ENCODE peak calls at places on chromosomes 3 and 15, in four cellular contexts. I is lower lobe of right lung, B is Peyer's patch, R is body of pancreas. E is an unnamed sample.

GRCh38 chr3:158802399-158803023 is 657 bp downstream of the MFSD1 start:
- DNase-seq in I (peak; percentile 56), B (no peak), R (no peak), E (peak; percentile 14)

GRCh38 chr15:40276927-40277326 is 5.9 kb downstream of the ANKRD63 start:
- DNase-seq in I (no peak), B (no peak), R (no peak), E (no peak)

GRCh38 chr3:134567605-134568004 is 81.7 kb downstream of the CEP63 start:
- DNase-seq in I (no peak), B (no peak), R (no peak), E (no peak)

GRCh38 chr3:146187334-146187950 is 26.5 kb upstream of the PLOD2 start:
- DNase-seq in I (no peak), B (no peak), R (peak; percentile 29), E (no peak)

GRCh38 chr15:78872972-78873795 is 494 bp downstream of the MORF4L1 start:
- DNase-seq in I (peak; percentile 89), B (peak; percentile 85), R (peak; percentile 65), E (peak; percentile 90)

GRCh38 chr3:84547971-84548970 is 410.5 kb upstream of the CADM2 start:
- DNase-seq in I (no peak), B (no peak), R (peak; percentile 42), E (no peak)

GRCh38 chr3:135231646-135232625 is 436.9 kb downstream of the EPHB1 start:
- DNase-seq in I (no peak), B (no peak), R (no peak), E (no peak)

GRCh38 chr15:70151441-70151840 is 53.7 kb upstream of the TLE3 start:
- DNase-seq in I (no peak), B (no peak), R (no peak), E (no peak)

GRCh38 chr15:59313703-59314332 is 58.9 kb downstream of the MYO1E start:
- DNase-seq in I (peak; percentile 87), B (peak; percentile 85), R (peak; percentile 63), E (no peak)

GRCh38 chr3:4824948-4825325 is 154.3 kb upstream of the BHLHE40 start:
- DNase-seq in I (no peak), B (no peak), R (no peak), E (no peak)

GRCh38 chr3:186281172-186281571 is 80.9 kb downstream of the DGKG start:
- DNase-seq in I (no peak), B (no peak), R (no peak), E (no peak)

GRCh38 chr3:188000361-188000861 is 153.5 kb upstream of the LPP start:
- DNase-seq in I (no peak), B (peak; percentile 76), R (peak; percentile 43), E (peak; percentile 41)

GRCh38 chr3:134432236-134432635 is 53.5 kb downstream of the ANAPC13 start:
- DNase-seq in I (no peak), B (no peak), R (no peak), E (no peak)

GRCh38 chr3:42024578-42025387 is 62.9 kb upstream of the ULK4 start:
- DNase-seq in I (no peak), B (no peak), R (no peak), E (no peak)
- H3K4me3 ChIP-seq in I (peak overlapping the region; percentile 0), B (no peak overlapping the region), R (no peak overlapping the region), E (no peak overlapping the region)

DNA sequence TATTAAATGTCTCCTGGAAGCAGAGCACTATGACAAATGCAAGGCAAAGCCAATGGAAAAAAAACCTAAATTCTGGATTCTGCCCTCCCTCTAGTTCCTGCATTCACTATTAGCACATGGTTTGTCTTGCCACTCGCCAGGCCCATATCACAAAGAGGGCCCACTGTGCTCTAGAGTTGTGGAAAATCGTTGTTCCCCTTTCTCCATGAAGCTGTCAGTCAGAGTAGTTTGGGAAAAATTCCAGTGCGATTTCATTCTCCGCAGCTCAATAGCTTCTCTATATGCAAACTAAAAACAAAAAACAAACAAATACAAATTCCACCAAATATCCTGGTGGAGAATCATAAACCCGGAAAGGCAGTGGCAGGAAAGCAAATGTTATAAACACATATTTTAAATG is 77.3 kb downstream of the RORA start:
- DNase-seq in I (no peak), B (no peak), R (no peak), E (no peak)
- H3K4me3 ChIP-seq in I (no peak overlapping the region), B (no peak overlapping the region), R (no peak overlapping the region), E (no peak overlapping the region)

GRCh38 chr15:32866486-32867312 is 148.9 kb downstream of the GREM1 start:
- DNase-seq in I (no peak), B (no peak), R (no peak), E (no peak)
- H3K4me3 ChIP-seq in I (no peak overlapping the region), B (no peak overlapping the region), R (no peak overlapping the region), E (no peak overlapping the region)

DNA sequence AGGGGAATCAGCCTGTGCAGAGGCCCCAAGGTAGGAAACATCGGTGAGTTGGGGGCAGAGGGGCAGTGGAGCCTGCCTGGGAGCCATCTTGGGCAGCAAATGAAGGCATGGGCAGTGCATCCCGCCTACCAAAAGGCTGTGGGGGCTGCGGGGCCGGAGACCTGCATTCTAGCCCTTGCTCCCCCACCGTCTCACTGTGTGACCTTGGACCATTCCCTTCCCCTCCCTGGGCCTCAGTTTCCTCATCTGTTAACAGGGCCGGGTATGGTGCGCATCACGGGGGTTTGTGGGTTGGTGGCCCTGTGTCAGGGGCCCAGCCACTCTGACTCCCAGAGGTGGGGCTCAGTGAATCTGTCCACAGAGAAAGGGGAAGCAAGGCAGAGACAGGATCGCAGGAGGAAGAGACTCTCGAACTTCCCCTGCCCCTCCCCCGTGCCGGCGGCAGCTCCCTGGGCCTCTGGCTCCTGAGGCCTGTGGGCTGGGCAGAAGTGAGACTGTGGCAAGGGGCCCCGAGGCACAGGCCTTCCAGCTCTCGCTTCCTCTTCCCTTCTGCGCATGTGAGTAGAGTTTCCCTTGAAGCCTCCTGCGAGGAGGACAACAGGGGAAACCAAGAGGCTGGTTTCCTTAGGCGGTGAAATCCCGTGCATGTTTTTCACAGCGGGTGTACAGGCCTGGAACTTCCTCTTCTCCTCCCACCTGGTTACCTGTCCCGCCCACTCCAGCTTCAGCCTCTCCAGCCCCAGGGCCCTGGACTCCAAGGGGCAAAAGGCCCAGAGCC is 42.9 kb downstream of the IDH2 start:
- DNase-seq in I (peak; percentile 94), B (peak; percentile 79), R (no peak), E (peak; percentile 72)
- H3K4me3 ChIP-seq in I (no peak overlapping the region), B (peak overlapping the region; percentile 4), R (no peak overlapping the region), E (peak overlapping the region; percentile 51)

DNA sequence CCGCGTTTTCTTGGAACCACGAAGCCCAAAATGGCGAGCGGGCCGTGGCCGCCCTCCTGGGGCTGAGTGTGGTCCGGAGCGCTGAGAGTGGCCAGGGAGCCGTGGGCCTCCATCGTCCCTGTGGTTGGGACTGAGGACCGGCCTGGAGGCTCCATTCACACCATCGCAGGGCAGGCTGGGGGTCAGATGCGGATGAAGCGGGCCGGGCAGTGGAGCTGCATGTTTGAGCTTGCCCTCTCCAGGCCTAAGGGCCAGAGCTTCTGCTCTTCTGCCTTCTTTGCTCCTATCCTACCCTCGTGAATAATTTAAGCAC is 44.8 kb upstream of the POLG start:
- DNase-seq in I (no peak), B (no peak), R (no peak), E (no peak)
- H3K4me3 ChIP-seq in I (peak overlapping the region; percentile 47), B (peak overlapping the region; percentile 49), R (no peak overlapping the region), E (no peak overlapping the region)

GRCh38 chr15:79969175-79969574 is 1.8 kb downstream of the BCL2A1 start:
- DNase-seq in I (no peak), B (no peak), R (no peak), E (no peak)
- H3K4me3 ChIP-seq in I (peak overlapping the region; percentile 45), B (no peak overlapping the region), R (no peak overlapping the region), E (no peak overlapping the region)

GRCh38 chr15:80783275-80783674 is 4.1 kb downstream of the CEMIP start:
- DNase-seq in I (no peak), B (no peak), R (no peak), E (peak; percentile 11)
- H3K4me3 ChIP-seq in I (no peak overlapping the region), B (no peak overlapping the region), R (no peak overlapping the region), E (no peak overlapping the region)

GRCh38 chr3:122875547-122876127 is 80.8 kb downstream of the SLC49A4 start:
- DNase-seq in I (no peak), B (no peak), R (no peak), E (no peak)

GRCh38 chr3:122880624-122881023 is 85.8 kb downstream of the SLC49A4 start:
- DNase-seq in I (no peak), B (peak; percentile 57), R (no peak), E (no peak)

GRCh38 chr3:122880173-122880572 is 85.3 kb downstream of the SLC49A4 start:
- DNase-seq in I (no peak), B (no peak), R (no peak), E (no peak)
- H3K4me3 ChIP-seq in I (no peak overlapping the region), B (no peak overlapping the region), R (no peak overlapping the region), E (no peak overlapping the region)

DNA sequence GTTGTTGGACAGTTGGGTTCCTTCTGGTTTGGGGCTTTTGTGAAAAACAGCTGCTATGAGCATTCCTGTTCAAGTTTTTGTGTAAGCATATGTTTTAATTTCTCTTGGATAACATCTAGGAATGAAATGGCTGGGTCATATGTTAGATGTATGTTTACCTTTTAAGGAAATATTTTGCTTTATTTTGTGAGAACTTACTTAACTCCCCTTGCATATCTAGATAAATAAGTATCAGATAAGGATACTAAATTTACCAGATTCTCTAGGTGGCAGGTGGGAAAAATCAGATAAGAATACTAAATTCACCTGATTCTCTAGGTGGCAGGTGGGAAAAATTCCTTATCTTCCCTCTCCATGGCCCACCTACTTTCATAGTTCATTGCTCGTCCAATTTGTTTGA is 1.1 kb upstream of the PLS1 start:
- DNase-seq in I (no peak), B (no peak), R (no peak), E (no peak)
- H3K4me3 ChIP-seq in I (peak overlapping the region; percentile 82), B (no peak overlapping the region), R (no peak overlapping the region), E (no peak overlapping the region)